ENCODE peak calls at places on chromosome X, in eight cellular contexts. L is mucosa of descending colon; N is amniotic stem cell; B is tibial artery; T is substantia nigra; X is activated T-helper 1 cell treated with anti-CD3 and anti-CD28 coated beads, Interleukin-12 subunit alpha, Interleukin-12 subunit beta, Interleukin-2, Interleukin-4 antibody, amounts not matched to agents 30 ng/mL and 10 ng/mL and 1 ng/mL, durations not matched to agents 14 hours and 24 hours and 36 hours; K is GDM1; R is fibroblast of pulmonary artery. Z is an unnamed sample.

GRCh38 chrX:12138366-12139313 is at the start of gene FRMPD4:
- DNase-seq in N (no peak), R (peak), X (no peak), K (no peak), T (no peak), L (no peak), B (no peak), Z (no peak)

GRCh38 chrX:43446752-43447151 is 209.3 kb upstream of the MAOA start:
- DNase-seq in K (no peak), R (no peak), L (no peak), B (no peak), X (no peak), T (no peak), N (no peak), Z (no peak)

GRCh38 chrX:49106930-49107329 is 16.6 kb downstream of the GPKOW start:
- DNase-seq in L (peak), B (no peak), T (peak), N (peak), R (peak), K (peak), X (no peak), Z (peak)

GRCh38 chrX:151753313-151754041 is 18.9 kb downstream of the CNGA2 start:
- DNase-seq in N (peak), K (no peak), L (peak), R (peak), T (peak), X (no peak), B (peak), Z (peak)

GRCh38 chrX:113800955-113801354 is 782.9 kb upstream of the HTR2C start:
- DNase-seq in T (no peak), B (no peak), K (no peak), R (no peak), N (no peak), X (no peak), L (no peak), Z (no peak)

GRCh38 chrX:750263-750662 is 119.7 kb downstream of the SHOX start:
- DNase-seq in B (no peak), L (no peak), K (no peak), N (no peak), R (no peak), X (no peak), T (no peak), Z (no peak)

GRCh38 chrX:154369453-154370299 is 4.8 kb downstream of the FLNA start:
- DNase-seq in X (peak), L (peak), B (peak), T (peak), K (peak), N (peak), R (peak), Z (no peak)

GRCh38 chrX:2469196-2469685 is 31.5 kb downstream of the DHRSX start:
- DNase-seq in K (no peak), N (no peak), L (no peak), R (no peak), B (no peak), X (no peak), T (no peak), Z (no peak)

GRCh38 chrX:139382529-139382928 is 148.0 kb upstream of the F9 start:
- DNase-seq in L (no peak), R (no peak), T (no peak), B (no peak), K (no peak), X (no peak), N (no peak), Z (no peak)

GRCh38 chrX:74492720-74493201 is 71.5 kb downstream of the SLC16A2 start:
- DNase-seq in X (no peak), K (no peak), L (peak), T (no peak), B (no peak), N (no peak), R (peak), Z (no peak)

GRCh38 chrX:67604979-67605703 is 61.3 kb downstream of the AR start:
- DNase-seq in R (peak), L (no peak), K (no peak), B (no peak), N (peak), X (no peak), T (no peak), Z (no peak)

GRCh38 chrX:93874554-93874953 is 200.5 kb downstream of the FAM133A start:
- DNase-seq in X (no peak), K (peak), T (no peak), B (no peak), R (peak), L (peak), N (peak), Z (peak)

GRCh38 chrX:107714196-107714811 is 61.3 kb downstream of the TSC22D3 start:
- DNase-seq in N (no peak), R (peak), X (no peak), K (no peak), L (no peak), T (peak), B (no peak), Z (no peak)

GRCh38 chrX:15930585-15930984 is 76.0 kb upstream of the AP1S2 start:
- DNase-seq in T (no peak), K (no peak), B (no peak), L (no peak), N (peak), R (peak), X (no peak), Z (no peak)

GRCh38 chrX:44303119-44303518 is 40.4 kb downstream of the EFHC2 start:
- DNase-seq in B (no peak), L (no peak), R (no peak), X (no peak), T (no peak), K (no peak), N (no peak), Z (no peak)

GRCh38 chrX:48474127-48474526 is 1.9 kb upstream of the FTSJ1 start:
- DNase-seq in T (no peak), L (no peak), R (peak), X (no peak), B (no peak), N (no peak), K (no peak), Z (no peak)

GRCh38 chrX:19514791-19515614 is at the start of gene MAP3K15:
- DNase-seq in N (no peak), R (no peak), K (no peak), T (no peak), L (peak), X (no peak), B (no peak), Z (no peak)

GRCh38 chrX:40018021-40018420 is 79.7 kb downstream of the BCOR start:
- DNase-seq in N (no peak), K (no peak), R (no peak), B (no peak), X (no peak), T (no peak), L (no peak), Z (no peak)

GRCh38 chrX:15769300-15769954 is 20.9 kb upstream of the ZRSR2 start:
- DNase-seq in R (peak), N (no peak), X (no peak), K (no peak), T (no peak), L (no peak), B (no peak), Z (no peak)

GRCh38 chrX:39777623-39778025 is 320.1 kb downstream of the BCOR start:
- DNase-seq in T (no peak), B (no peak), L (no peak), R (no peak), X (peak), K (peak), N (no peak), Z (no peak)

GRCh38 chrX:149044471-149044870 is 460.6 kb downstream of the IDS start:
- DNase-seq in X (no peak), T (no peak), N (no peak), L (no peak), R (no peak), K (no peak), B (no peak), Z (no peak)

GRCh38 chrX:121093011-121093410 is 45.6 kb downstream of the GLUD2 start:
- DNase-seq in T (no peak), N (no peak), B (no peak), R (no peak), K (no peak), X (no peak), L (no peak), Z (no peak)

GRCh38 chrX:108447303-108447702 is 7.7 kb downstream of the COL4A5 start:
- DNase-seq in N (no peak), T (no peak), B (no peak), K (no peak), R (peak), X (no peak), L (no peak), Z (no peak)

GRCh38 chrX:49019599-49020249 is 17.7 kb upstream of the GRIPAP1 start:
- DNase-seq in T (no peak), R (no peak), X (no peak), L (no peak), B (no peak), K (no peak), N (no peak), Z (no peak)

GRCh38 chrX:19392703-19393102 is 49.0 kb downstream of the PDHA1 start:
- DNase-seq in T (no peak), N (no peak), X (no peak), L (no peak), K (no peak), B (no peak), R (no peak), Z (no peak)

GRCh38 chrX:131895002-131895401 is 128.1 kb upstream of the STK26 start:
- DNase-seq in T (no peak), L (no peak), N (no peak), R (peak), X (no peak), K (no peak), B (no peak), Z (no peak)

GRCh38 chrX:132561483-132561882 is 72.6 kb upstream of the MBNL3 start:
- DNase-seq in X (no peak), R (no peak), T (no peak), K (no peak), L (no peak), N (no peak), B (no peak), Z (no peak)

GRCh38 chrX:113962338-113962737 is 621.5 kb upstream of the HTR2C start:
- DNase-seq in B (no peak), T (no peak), K (peak), L (no peak), X (no peak), R (no peak), N (no peak), Z (no peak)

GRCh38 chrX:97401154-97401553 is 517.4 kb downstream of the RPA4 start:
- DNase-seq in K (no peak), N (no peak), B (no peak), R (no peak), T (no peak), L (no peak), X (no peak), Z (no peak)

GRCh38 chrX:133229361-133229760 is 11.2 kb upstream of the TFDP3 start:
- DNase-seq in T (no peak), K (no peak), X (no peak), B (no peak), R (no peak), L (no peak), N (no peak), Z (no peak)

GRCh38 chrX:118520206-118520857 is 24.7 kb downstream of the DOCK11 start:
- DNase-seq in T (no peak), L (no peak), N (peak), X (no peak), B (no peak), K (no peak), R (peak), Z (no peak)

GRCh38 chrX:110167952-110168451 is 149.9 kb downstream of the AMMECR1 start:
- DNase-seq in N (peak), T (peak), R (no peak), X (peak), L (peak), K (no peak), B (no peak), Z (no peak)

GRCh38 chrX:129665916-129666644 is 11.3 kb upstream of the APLN start:
- DNase-seq in B (peak), L (no peak), R (peak), X (no peak), N (peak), T (no peak), K (no peak), Z (no peak)

GRCh38 chrX:139691843-139692505 is 16.0 kb downstream of the MCF2 start:
- DNase-seq in K (no peak), R (no peak), N (no peak), T (no peak), X (no peak), L (no peak), B (no peak), Z (no peak)